ENCODE peak calls at places on chromosomes 6 and 20, in ten cellular contexts. One of them, this sample, is unnamed. For H3K4me1, the result is how much of the 10 kb centered on the place peaks cover.

GRCh38 chr6:16901777-16902176 is 140.5 kb upstream of the ATXN1 start:
- DNase-seq in CD4-positive, alpha-beta memory T cell: no peak
- DNase-seq in Karpas-422: no peak
- DNase-seq in GM23248: peak
- DNase-seq in A549: no peak
- DNase-seq in thyroid gland: peak
- DNase-seq in psoas muscle: peak
- DNase-seq in cardiac muscle cell: no peak
- DNase-seq in tibial nerve: peak
- DNase-seq in neuronal stem cell: no peak
- DNase-seq in this sample: no peak

GRCh38 chr20:57503035-57503658 is 21.8 kb downstream of the CTCFL start:
- DNase-seq in Karpas-422: no peak
- DNase-seq in neuronal stem cell: no peak
- DNase-seq in tibial nerve: no peak
- DNase-seq in CD4-positive, alpha-beta memory T cell: no peak
- DNase-seq in psoas muscle: no peak
- DNase-seq in GM23248: no peak
- DNase-seq in A549: no peak
- DNase-seq in cardiac muscle cell: no peak
- DNase-seq in thyroid gland: no peak
- DNase-seq in this sample: no peak

GRCh38 chr6:32148722-32149576 is 2.8 kb downstream of the PRRT1 start:
- DNase-seq in cardiac muscle cell: no peak
- DNase-seq in CD4-positive, alpha-beta memory T cell: peak
- DNase-seq in psoas muscle: peak
- DNase-seq in thyroid gland: peak
- DNase-seq in neuronal stem cell: no peak
- DNase-seq in tibial nerve: peak
- DNase-seq in Karpas-422: peak
- DNase-seq in GM23248: peak
- DNase-seq in A549: no peak
- DNase-seq in this sample: peak

GRCh38 chr6:159981591-159982245 is 12.8 kb downstream of the IGF2R start:
- DNase-seq in psoas muscle: peak
- DNase-seq in GM23248: peak
- DNase-seq in cardiac muscle cell: no peak
- DNase-seq in A549: no peak
- DNase-seq in thyroid gland: peak
- DNase-seq in tibial nerve: no peak
- DNase-seq in neuronal stem cell: no peak
- DNase-seq in CD4-positive, alpha-beta memory T cell: peak
- DNase-seq in Karpas-422: peak
- DNase-seq in this sample: peak

GRCh38 chr6:93894521-93894920 is 475.2 kb upstream of the EPHA7 start:
- DNase-seq in cardiac muscle cell: no peak
- DNase-seq in A549: no peak
- DNase-seq in tibial nerve: no peak
- DNase-seq in neuronal stem cell: no peak
- DNase-seq in psoas muscle: no peak
- DNase-seq in GM23248: peak
- DNase-seq in CD4-positive, alpha-beta memory T cell: no peak
- DNase-seq in thyroid gland: no peak
- DNase-seq in Karpas-422: no peak
- DNase-seq in this sample: no peak

GRCh38 chr6:152775441-152775840 is 24.8 kb downstream of the VIP start:
- DNase-seq in GM23248: no peak
- DNase-seq in Karpas-422: no peak
- DNase-seq in A549: no peak
- DNase-seq in CD4-positive, alpha-beta memory T cell: no peak
- DNase-seq in tibial nerve: no peak
- DNase-seq in neuronal stem cell: no peak
- DNase-seq in cardiac muscle cell: no peak
- DNase-seq in psoas muscle: no peak
- DNase-seq in thyroid gland: no peak
- DNase-seq in this sample: no peak

GRCh38 chr6:41780623-41781301 is at the start of gene PRICKLE4:
- DNase-seq in cardiac muscle cell: peak
- DNase-seq in GM23248: peak
- DNase-seq in neuronal stem cell: peak
- DNase-seq in A549: peak
- DNase-seq in psoas muscle: peak
- DNase-seq in Karpas-422: no peak
- DNase-seq in thyroid gland: peak
- DNase-seq in CD4-positive, alpha-beta memory T cell: no peak
- DNase-seq in tibial nerve: peak
- DNase-seq in this sample: no peak

GRCh38 chr20:33761698-33762250 is 30.0 kb downstream of the ZNF341 start:
- DNase-seq in psoas muscle: no peak
- DNase-seq in A549: no peak
- DNase-seq in neuronal stem cell: no peak
- DNase-seq in GM23248: no peak
- DNase-seq in thyroid gland: no peak
- DNase-seq in cardiac muscle cell: no peak
- DNase-seq in Karpas-422: no peak
- DNase-seq in CD4-positive, alpha-beta memory T cell: no peak
- DNase-seq in tibial nerve: no peak
- DNase-seq in this sample: no peak

GRCh38 chr6:66435321-66435720 is 728.3 kb upstream of the EYS start:
- DNase-seq in neuronal stem cell: no peak
- DNase-seq in psoas muscle: no peak
- DNase-seq in A549: no peak
- DNase-seq in CD4-positive, alpha-beta memory T cell: no peak
- DNase-seq in Karpas-422: no peak
- DNase-seq in GM23248: no peak
- DNase-seq in tibial nerve: no peak
- DNase-seq in thyroid gland: no peak
- DNase-seq in cardiac muscle cell: no peak
- DNase-seq in this sample: no peak

GRCh38 chr6:73801652-73802268 is 105.8 kb downstream of the CD109 start:
- DNase-seq in GM23248: peak
- DNase-seq in Karpas-422: no peak
- DNase-seq in tibial nerve: no peak
- DNase-seq in CD4-positive, alpha-beta memory T cell: no peak
- DNase-seq in psoas muscle: no peak
- DNase-seq in cardiac muscle cell: no peak
- DNase-seq in A549: no peak
- DNase-seq in neuronal stem cell: no peak
- DNase-seq in thyroid gland: no peak
- DNase-seq in this sample: no peak
- H3K4me1 ChIP-seq in GM23248: half or more
- H3K4me1 ChIP-seq in Karpas-422: under half
- H3K4me1 ChIP-seq in tibial nerve: under half
- H3K4me1 ChIP-seq in CD4-positive, alpha-beta memory T cell: under half
- H3K4me1 ChIP-seq in psoas muscle: under half
- H3K4me1 ChIP-seq in cardiac muscle cell: under half
- H3K4me1 ChIP-seq in A549: under half
- H3K4me1 ChIP-seq in neuronal stem cell: under half
- H3K4me1 ChIP-seq in thyroid gland: under half
- H3K4me1 ChIP-seq in this sample: under half

GRCh38 chr6:26383624-26384417 is 913 bp downstream of the BTN2A2 start:
- DNase-seq in Karpas-422: peak
- DNase-seq in cardiac muscle cell: peak
- DNase-seq in thyroid gland: peak
- DNase-seq in neuronal stem cell: no peak
- DNase-seq in A549: no peak
- DNase-seq in tibial nerve: no peak
- DNase-seq in psoas muscle: no peak
- DNase-seq in CD4-positive, alpha-beta memory T cell: no peak
- DNase-seq in GM23248: peak
- DNase-seq in this sample: peak

GRCh38 chr6:26388014-26388413 is 5.1 kb downstream of the BTN2A2 start:
- DNase-seq in cardiac muscle cell: peak
- DNase-seq in CD4-positive, alpha-beta memory T cell: no peak
- DNase-seq in thyroid gland: no peak
- DNase-seq in A549: no peak
- DNase-seq in GM23248: peak
- DNase-seq in psoas muscle: no peak
- DNase-seq in tibial nerve: no peak
- DNase-seq in neuronal stem cell: no peak
- DNase-seq in Karpas-422: no peak
- DNase-seq in this sample: no peak

GRCh38 chr6:26388441-26388840 is 5.5 kb downstream of the BTN2A2 start:
- DNase-seq in CD4-positive, alpha-beta memory T cell: no peak
- DNase-seq in neuronal stem cell: no peak
- DNase-seq in Karpas-422: no peak
- DNase-seq in tibial nerve: no peak
- DNase-seq in thyroid gland: no peak
- DNase-seq in GM23248: peak
- DNase-seq in cardiac muscle cell: no peak
- DNase-seq in A549: no peak
- DNase-seq in psoas muscle: no peak
- DNase-seq in this sample: no peak

GRCh38 chr6:26387565-26387964 is 4.7 kb downstream of the BTN2A2 start:
- DNase-seq in A549: no peak
- DNase-seq in CD4-positive, alpha-beta memory T cell: no peak
- DNase-seq in thyroid gland: no peak
- DNase-seq in psoas muscle: no peak
- DNase-seq in tibial nerve: no peak
- DNase-seq in cardiac muscle cell: no peak
- DNase-seq in neuronal stem cell: no peak
- DNase-seq in Karpas-422: no peak
- DNase-seq in GM23248: no peak
- DNase-seq in this sample: no peak

DNA sequence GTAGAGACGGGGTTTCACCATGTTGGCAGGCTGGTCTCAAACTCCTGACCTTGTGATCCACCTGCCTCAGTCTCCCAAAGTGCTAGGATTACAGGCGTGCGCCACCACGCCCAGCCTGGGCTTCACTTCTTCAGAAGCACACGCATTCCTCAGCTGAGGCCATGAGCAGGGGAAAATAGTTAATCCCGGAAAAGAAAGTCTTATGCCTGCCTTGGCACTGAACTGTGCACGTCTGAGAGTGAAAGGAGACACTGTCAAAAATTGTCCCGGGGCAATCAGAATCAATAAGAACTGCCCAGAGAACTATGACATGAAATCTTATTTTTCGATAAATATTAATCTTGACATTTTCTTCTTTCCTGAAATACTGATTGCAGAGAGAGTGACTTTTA is 2.8 kb downstream of the BTN2A2 start:
- DNase-seq in CD4-positive, alpha-beta memory T cell: no peak
- DNase-seq in thyroid gland: no peak
- DNase-seq in psoas muscle: no peak
- DNase-seq in GM23248: no peak
- DNase-seq in A549: no peak
- DNase-seq in neuronal stem cell: no peak
- DNase-seq in tibial nerve: no peak
- DNase-seq in cardiac muscle cell: no peak
- DNase-seq in Karpas-422: no peak
- DNase-seq in this sample: no peak
- H3K4me1 ChIP-seq in CD4-positive, alpha-beta memory T cell: under half
- H3K4me1 ChIP-seq in thyroid gland: under half
- H3K4me1 ChIP-seq in psoas muscle: under half
- H3K4me1 ChIP-seq in GM23248: under half
- H3K4me1 ChIP-seq in A549: under half
- H3K4me1 ChIP-seq in neuronal stem cell: under half
- H3K4me1 ChIP-seq in tibial nerve: under half
- H3K4me1 ChIP-seq in cardiac muscle cell: under half
- H3K4me1 ChIP-seq in Karpas-422: under half
- H3K4me1 ChIP-seq in this sample: under half

GRCh38 chr6:25578538-25578937 is 73.5 kb upstream of the SCGN start:
- DNase-seq in thyroid gland: no peak
- DNase-seq in cardiac muscle cell: peak
- DNase-seq in psoas muscle: no peak
- DNase-seq in Karpas-422: no peak
- DNase-seq in tibial nerve: no peak
- DNase-seq in GM23248: no peak
- DNase-seq in neuronal stem cell: no peak
- DNase-seq in A549: no peak
- DNase-seq in CD4-positive, alpha-beta memory T cell: no peak
- DNase-seq in this sample: no peak
- H3K4me1 ChIP-seq in thyroid gland: under half
- H3K4me1 ChIP-seq in cardiac muscle cell: under half
- H3K4me1 ChIP-seq in psoas muscle: under half
- H3K4me1 ChIP-seq in Karpas-422: under half
- H3K4me1 ChIP-seq in tibial nerve: under half
- H3K4me1 ChIP-seq in GM23248: under half
- H3K4me1 ChIP-seq in neuronal stem cell: under half
- H3K4me1 ChIP-seq in A549: under half
- H3K4me1 ChIP-seq in CD4-positive, alpha-beta memory T cell: under half
- H3K4me1 ChIP-seq in this sample: under half

GRCh38 chr20:63854766-63855362 is 6.4 kb upstream of the ABHD16B start:
- DNase-seq in GM23248: peak
- DNase-seq in A549: no peak
- DNase-seq in tibial nerve: no peak
- DNase-seq in neuronal stem cell: no peak
- DNase-seq in CD4-positive, alpha-beta memory T cell: no peak
- DNase-seq in thyroid gland: no peak
- DNase-seq in cardiac muscle cell: peak
- DNase-seq in psoas muscle: no peak
- DNase-seq in Karpas-422: no peak
- DNase-seq in this sample: no peak

GRCh38 chr20:63854069-63854765 is 7.1 kb upstream of the ABHD16B start:
- DNase-seq in CD4-positive, alpha-beta memory T cell: no peak
- DNase-seq in psoas muscle: no peak
- DNase-seq in A549: no peak
- DNase-seq in GM23248: peak
- DNase-seq in neuronal stem cell: no peak
- DNase-seq in cardiac muscle cell: no peak
- DNase-seq in thyroid gland: no peak
- DNase-seq in Karpas-422: no peak
- DNase-seq in tibial nerve: no peak
- DNase-seq in this sample: no peak

GRCh38 chr20:63855363-63856110 is 5.8 kb upstream of the ABHD16B start:
- DNase-seq in psoas muscle: no peak
- DNase-seq in thyroid gland: no peak
- DNase-seq in CD4-positive, alpha-beta memory T cell: no peak
- DNase-seq in cardiac muscle cell: no peak
- DNase-seq in A549: no peak
- DNase-seq in Karpas-422: no peak
- DNase-seq in tibial nerve: no peak
- DNase-seq in GM23248: peak
- DNase-seq in neuronal stem cell: no peak
- DNase-seq in this sample: no peak

GRCh38 chr20:63857751-63858392 is 3.4 kb upstream of the ABHD16B start:
- DNase-seq in psoas muscle: no peak
- DNase-seq in A549: no peak
- DNase-seq in thyroid gland: no peak
- DNase-seq in neuronal stem cell: no peak
- DNase-seq in cardiac muscle cell: no peak
- DNase-seq in Karpas-422: peak
- DNase-seq in tibial nerve: no peak
- DNase-seq in GM23248: peak
- DNase-seq in CD4-positive, alpha-beta memory T cell: no peak
- DNase-seq in this sample: no peak

GRCh38 chr20:63856111-63856511 is 5.2 kb upstream of the ABHD16B start:
- DNase-seq in A549: no peak
- DNase-seq in psoas muscle: no peak
- DNase-seq in neuronal stem cell: no peak
- DNase-seq in CD4-positive, alpha-beta memory T cell: no peak
- DNase-seq in GM23248: no peak
- DNase-seq in Karpas-422: no peak
- DNase-seq in tibial nerve: no peak
- DNase-seq in cardiac muscle cell: no peak
- DNase-seq in thyroid gland: no peak
- DNase-seq in this sample: no peak
- H3K4me1 ChIP-seq in A549: under half
- H3K4me1 ChIP-seq in psoas muscle: under half
- H3K4me1 ChIP-seq in neuronal stem cell: under half
- H3K4me1 ChIP-seq in CD4-positive, alpha-beta memory T cell: under half
- H3K4me1 ChIP-seq in GM23248: under half
- H3K4me1 ChIP-seq in Karpas-422: under half
- H3K4me1 ChIP-seq in tibial nerve: under half
- H3K4me1 ChIP-seq in cardiac muscle cell: half or more
- H3K4me1 ChIP-seq in thyroid gland: half or more
- H3K4me1 ChIP-seq in this sample: under half

This sample was measured in effector memory CD4-positive, alpha-beta T cell.